ENCODE peak calls at places on chromosomes 16 and 17, in four cellular contexts. X, N, R and W are unnamed samples.

GRCh38 chr17:74750327-74751069 is 2.1 kb downstream of the NHERF1 start:
- DNase-seq in X (no peak), R (no peak), N (no peak), W (no peak)

GRCh38 chr17:66459811-66460270 is 157.4 kb downstream of the PRKCA start:
- DNase-seq in X (no peak), R (no peak), N (no peak), W (no peak)

GRCh38 chr16:10526962-10527361 is 53.4 kb downstream of the EMP2 start:
- DNase-seq in X (no peak), R (no peak), N (no peak), W (no peak)

GRCh38 chr17:62888148-62888547 is 77.9 kb upstream of the TANC2 start:
- DNase-seq in N (no peak), R (no peak), X (no peak), W (no peak)

GRCh38 chr16:31483081-31483480 is at the start of gene SLC5A2:
- DNase-seq in R (no peak), X (no peak), N (no peak), W (no peak)

GRCh38 chr17:44502598-44503079 is 567 bp downstream of the GPATCH8 start:
- DNase-seq in X (peak), R (peak), N (no peak), W (no peak)

GRCh38 chr16:57083469-57083868 is 8.9 kb upstream of the CPNE2 start:
- DNase-seq in N (no peak), R (no peak), X (no peak), W (no peak)

GRCh38 chr17:19397556-19398041 is 10.6 kb upstream of the MFAP4 start:
- DNase-seq in X (peak), R (peak), N (no peak), W (peak)

GRCh38 chr17:2852211-2852610 is 56.0 kb downstream of the RAP1GAP2 start:
- DNase-seq in X (no peak), N (no peak), R (no peak), W (no peak)

GRCh38 chr17:9465216-9465921 is 110.3 kb downstream of the STX8 start:
- DNase-seq in N (no peak), R (no peak), X (no peak), W (no peak)

GRCh38 chr17:46943511-46944393 is 20.8 kb downstream of the GOSR2 start:
- DNase-seq in R (peak), X (no peak), N (no peak), W (no peak)

GRCh38 chr16:64858076-64858475 is 263.8 kb downstream of the CDH11 start:
- DNase-seq in R (no peak), N (no peak), X (no peak), W (no peak)

GRCh38 chr16:726438-727290 is at the start of the genes CCDC78 and HAGHL:
- DNase-seq in N (peak), X (peak), R (peak), W (peak)

GRCh38 chr17:76681222-76682137 is 29.3 kb downstream of the MXRA7 start:
- DNase-seq in N (peak), R (peak), X (peak), W (peak)

GRCh38 chr17:48597775-48598631 is 4.4 kb upstream of the HOXB5 start:
- DNase-seq in R (peak), N (no peak), X (peak), W (no peak)

GRCh38 chr17:57999496-58000017 is 7.5 kb downstream of the SRSF1 start:
- DNase-seq in N (no peak), X (peak), R (peak), W (peak)

GRCh38 chr17:44353656-44354331 is 8.7 kb downstream of the GRN start:
- DNase-seq in N (no peak), R (peak), X (no peak), W (no peak)